ENCODE peak calls at places on chromosomes 5 and 9, in five cellular contexts. U is AG20443, T is NCI-H2081, X is renal cortical epithelial cell, S is nephron progenitor cell. L is an unnamed sample.

GRCh38 chr9:129027685-129028191 is 393 bp downstream of the SH3GLB2 start:
- DNase-seq in U (no peak), T (peak), S (no peak), X (no peak), L (no peak)

GRCh38 chr9:128006360-128007024 is 25.7 kb upstream of the EEIG1 start:
- DNase-seq in S (no peak), X (peak), U (no peak), T (no peak), L (no peak)

GRCh38 chr5:148788636-148789035 is 37.8 kb upstream of the ADRB2 start:
- DNase-seq in U (peak), S (no peak), T (no peak), X (no peak), L (no peak)

GRCh38 chr9:42852133-42852532 is 668.7 kb downstream of the SPATA31A6 start:
- DNase-seq in S (peak), U (peak), X (peak), T (no peak), L (peak)

GRCh38 chr9:130531670-130532069 is 47.7 kb upstream of the FUBP3 start:
- DNase-seq in X (no peak), T (no peak), S (no peak), U (no peak), L (no peak)

GRCh38 chr5:6387970-6388369 is 9.6 kb upstream of the MED10 start:
- DNase-seq in U (no peak), T (no peak), S (no peak), X (no peak), L (no peak)

GRCh38 chr9:2489838-2490314 is 131.7 kb upstream of the VLDLR start:
- DNase-seq in S (no peak), T (no peak), X (no peak), U (peak), L (peak)

GRCh38 chr9:99073985-99074901 is 30.7 kb upstream of the TGFBR1 start:
- DNase-seq in X (no peak), T (no peak), U (no peak), S (no peak), L (no peak)

GRCh38 chr5:67014957-67015400 is 181.6 kb downstream of the CD180 start:
- DNase-seq in T (no peak), S (no peak), X (no peak), U (no peak), L (no peak)

GRCh38 chr9:131733601-131734061 is 6.2 kb downstream of the RAPGEF1 start:
- DNase-seq in S (no peak), X (peak), T (no peak), U (peak), L (no peak)

GRCh38 chr9:130932220-130933069 is 6.6 kb downstream of the FIBCD1 start:
- DNase-seq in T (no peak), S (peak), X (no peak), U (peak), L (peak)